ENCODE peak calls at places on chromosomes 4 and X, in four cellular contexts. One of them, this sample, is unnamed.
A peak's percentile ranks its signal among the peaks of the same experiment; 100 is the strongest.

GRCh38 chr4:3484057-3484973 is 21.2 kb downstream of the DOK7 start:
- DNase-seq in A549: peak; percentile 60
- DNase-seq in K562: no peak
- DNase-seq in GM12878: no peak
- DNase-seq in this sample: no peak

GRCh38 chr4:110619001-110619350 is 3.9 kb downstream of the PITX2 start:
- DNase-seq in GM12878: no peak
- DNase-seq in K562: no peak
- DNase-seq in A549: no peak
- DNase-seq in this sample: no peak

GRCh38 chr4:157004279-157005161 is 32.9 kb upstream of the PDGFC start:
- DNase-seq in A549: no peak
- DNase-seq in K562: no peak
- DNase-seq in GM12878: no peak
- DNase-seq in this sample: no peak

GRCh38 chr4:183596056-183596757 is 62.8 kb downstream of the RWDD4 start:
- DNase-seq in A549: no peak
- DNase-seq in GM12878: no peak
- DNase-seq in K562: no peak
- DNase-seq in this sample: no peak

GRCh38 chr4:26568446-26568994 is 15.4 kb upstream of the TBC1D19 start:
- DNase-seq in K562: no peak
- DNase-seq in GM12878: no peak
- DNase-seq in A549: peak; percentile 53
- DNase-seq in this sample: no peak

GRCh38 chr4:177455591-177455990 is 13.4 kb upstream of the AGA start:
- DNase-seq in GM12878: no peak
- DNase-seq in A549: no peak
- DNase-seq in K562: peak; percentile 27
- DNase-seq in this sample: no peak

GRCh38 chrX:42248226-42248625 is 324.9 kb upstream of the CASK start:
- DNase-seq in GM12878: no peak
- DNase-seq in K562: no peak
- DNase-seq in A549: peak; percentile 1
- DNase-seq in this sample: no peak

GRCh38 chr4:117968606-117969005 is 65.7 kb upstream of the NDST3 start:
- DNase-seq in GM12878: no peak
- DNase-seq in K562: no peak
- DNase-seq in A549: no peak
- DNase-seq in this sample: peak; percentile 6

GRCh38 chrX:15465347-15465746 is 27.8 kb downstream of the PIR start:
- DNase-seq in GM12878: peak; percentile 16
- DNase-seq in K562: no peak
- DNase-seq in A549: no peak
- DNase-seq in this sample: no peak

DNA sequence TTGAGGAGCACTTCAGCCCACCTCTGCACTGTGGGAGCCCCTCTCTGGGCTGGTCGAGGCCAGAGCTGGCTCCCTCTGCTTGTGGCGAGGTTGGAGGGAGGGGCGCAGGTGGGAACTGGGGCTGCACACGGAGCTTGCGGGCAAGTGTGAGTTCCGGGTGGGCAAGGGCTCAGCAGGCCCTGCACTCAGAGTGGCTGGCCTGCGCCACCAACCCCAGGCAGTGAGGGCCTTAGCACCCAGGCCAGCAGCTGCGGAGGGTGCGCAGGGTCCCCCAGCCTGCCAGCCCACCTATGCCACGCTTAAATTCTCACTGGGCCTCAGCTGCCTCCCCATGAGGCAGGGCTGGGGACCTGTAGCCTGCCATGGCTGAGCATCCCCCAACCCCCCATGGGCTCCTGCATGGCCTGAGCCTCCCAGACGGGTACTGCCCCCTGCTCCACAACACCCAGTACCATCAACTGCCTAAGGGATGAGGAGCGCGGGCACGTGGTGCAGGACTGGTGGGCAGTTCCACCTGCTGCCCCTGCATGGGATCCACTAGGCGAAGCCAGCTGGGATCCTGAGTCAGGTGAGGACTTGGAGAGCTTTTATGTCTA is 110.9 kb downstream of the SLC39A8 start:
- DNase-seq in K562: no peak
- DNase-seq in A549: no peak
- DNase-seq in GM12878: no peak
- DNase-seq in this sample: no peak
- TF ChIP-seq JUNB in K562: no peak
- TF ChIP-seq JUNB in A549: no peak
- TF ChIP-seq JUNB in GM12878: no peak
- TF ChIP-seq JUNB in this sample: no peak

DNA sequence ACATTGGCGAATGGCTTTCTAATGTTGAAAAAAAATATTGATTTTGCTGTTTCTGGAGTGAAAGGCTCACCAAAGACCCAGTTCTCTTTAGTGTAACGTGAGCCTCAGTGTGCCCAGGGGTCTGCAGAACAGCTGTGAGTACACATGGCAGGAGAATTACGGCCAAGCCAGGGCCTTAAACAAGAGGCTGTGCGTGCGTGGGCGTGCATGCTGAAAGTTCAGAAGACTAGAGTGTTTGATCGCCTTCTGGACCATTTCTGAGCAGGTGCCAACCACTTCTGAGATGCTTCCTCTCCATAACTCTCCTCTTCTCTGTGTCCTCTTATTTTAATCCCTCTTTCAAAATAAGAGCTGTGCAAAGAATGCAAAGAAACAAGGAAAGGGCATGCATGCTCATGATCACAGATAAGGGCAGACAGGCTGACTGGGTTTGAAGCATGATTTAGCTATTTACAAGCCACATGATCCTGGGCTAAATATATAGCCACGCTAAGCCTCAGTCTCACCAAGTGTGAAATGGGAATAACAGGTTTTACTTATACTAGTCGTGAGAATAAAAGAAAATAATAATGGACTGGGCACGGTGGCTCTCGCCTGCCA is 9.9 kb downstream of the PHEX start:
- DNase-seq in K562: peak; percentile 2
- DNase-seq in GM12878: no peak
- DNase-seq in A549: no peak
- DNase-seq in this sample: no peak
- TF ChIP-seq JUNB in K562: no peak
- TF ChIP-seq JUNB in GM12878: no peak
- TF ChIP-seq JUNB in A549: no peak
- TF ChIP-seq JUNB in this sample: no peak

GRCh38 chrX:136065044-136065671 is 79.9 kb downstream of the SLC9A6 start:
- DNase-seq in GM12878: no peak
- DNase-seq in A549: no peak
- DNase-seq in K562: no peak
- DNase-seq in this sample: no peak
- TF ChIP-seq JUNB in GM12878: no peak
- TF ChIP-seq JUNB in A549: no peak
- TF ChIP-seq JUNB in K562: no peak
- TF ChIP-seq JUNB in this sample: no peak

GRCh38 chr4:106546380-106546779 is 177.8 kb upstream of the GIMD1 start:
- DNase-seq in GM12878: no peak
- DNase-seq in A549: no peak
- DNase-seq in K562: no peak
- DNase-seq in this sample: no peak

DNA sequence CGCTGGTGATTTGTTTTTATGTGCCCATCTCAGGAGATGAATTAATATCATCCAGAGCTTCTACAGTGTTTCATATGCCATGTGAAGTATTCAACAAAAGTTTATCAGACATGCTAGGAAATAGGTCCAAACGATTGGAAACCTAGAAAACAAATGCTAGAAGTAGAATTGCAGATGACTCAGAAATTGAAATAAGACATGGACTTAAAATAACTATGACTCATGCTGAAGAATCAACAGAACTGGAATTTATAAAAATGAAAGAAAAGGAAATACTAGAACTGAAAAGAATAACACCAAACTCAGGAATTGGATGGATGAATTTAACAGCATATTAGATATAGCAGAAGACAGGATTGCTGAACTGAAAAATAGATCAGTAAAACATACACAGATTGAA is 172.7 kb upstream of the GIMD1 start:
- DNase-seq in GM12878: no peak
- DNase-seq in K562: no peak
- DNase-seq in A549: peak; percentile 0
- DNase-seq in this sample: no peak
- TF ChIP-seq JUNB in GM12878: no peak
- TF ChIP-seq JUNB in K562: no peak
- TF ChIP-seq JUNB in A549: no peak
- TF ChIP-seq JUNB in this sample: no peak

DNA sequence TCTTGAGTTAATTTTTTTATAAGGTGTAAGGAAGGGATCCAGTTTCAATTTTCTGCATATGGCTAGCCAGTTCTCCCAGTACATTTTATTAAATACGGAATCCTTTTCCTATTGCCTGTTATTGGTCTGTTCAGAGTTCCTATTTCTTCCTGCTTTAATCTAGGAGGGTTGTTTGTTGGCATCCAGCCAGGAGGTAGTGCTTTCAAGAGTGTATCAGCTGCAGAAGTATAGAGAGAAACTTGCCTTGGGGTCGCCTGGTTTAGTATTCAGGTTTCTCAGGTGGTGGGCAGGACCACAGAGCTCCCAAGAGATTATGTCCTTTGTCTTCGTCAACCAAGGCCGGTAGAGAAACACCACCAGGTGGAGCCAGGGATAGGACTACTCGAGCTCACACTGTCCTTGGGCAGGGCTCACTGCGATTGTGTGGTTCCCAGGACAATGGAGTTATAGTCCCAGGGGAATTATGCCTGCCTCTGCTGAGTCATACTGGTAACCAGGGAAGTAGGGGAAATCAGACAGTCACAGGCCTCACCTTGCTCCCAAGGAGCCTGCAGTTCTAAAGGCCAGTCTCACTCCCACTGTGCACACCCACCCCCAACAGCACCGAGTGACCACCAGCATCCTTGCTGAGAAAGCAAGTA is 168.1 kb downstream of the VSIG4 start:
- DNase-seq in K562: peak; percentile 68
- DNase-seq in GM12878: peak; percentile 50
- DNase-seq in A549: peak; percentile 67
- DNase-seq in this sample: peak; percentile 61
- TF ChIP-seq JUNB in K562: no peak
- TF ChIP-seq JUNB in GM12878: no peak
- TF ChIP-seq JUNB in A549: no peak
- TF ChIP-seq JUNB in this sample: no peak

GRCh38 chrX:141469469-141469868 is 115.1 kb downstream of the SPANXA1 start:
- DNase-seq in GM12878: no peak
- DNase-seq in A549: peak; percentile 53
- DNase-seq in K562: no peak
- DNase-seq in this sample: no peak
- TF ChIP-seq JUNB in GM12878: no peak
- TF ChIP-seq JUNB in A549: no peak
- TF ChIP-seq JUNB in K562: no peak
- TF ChIP-seq JUNB in this sample: no peak

DNA sequence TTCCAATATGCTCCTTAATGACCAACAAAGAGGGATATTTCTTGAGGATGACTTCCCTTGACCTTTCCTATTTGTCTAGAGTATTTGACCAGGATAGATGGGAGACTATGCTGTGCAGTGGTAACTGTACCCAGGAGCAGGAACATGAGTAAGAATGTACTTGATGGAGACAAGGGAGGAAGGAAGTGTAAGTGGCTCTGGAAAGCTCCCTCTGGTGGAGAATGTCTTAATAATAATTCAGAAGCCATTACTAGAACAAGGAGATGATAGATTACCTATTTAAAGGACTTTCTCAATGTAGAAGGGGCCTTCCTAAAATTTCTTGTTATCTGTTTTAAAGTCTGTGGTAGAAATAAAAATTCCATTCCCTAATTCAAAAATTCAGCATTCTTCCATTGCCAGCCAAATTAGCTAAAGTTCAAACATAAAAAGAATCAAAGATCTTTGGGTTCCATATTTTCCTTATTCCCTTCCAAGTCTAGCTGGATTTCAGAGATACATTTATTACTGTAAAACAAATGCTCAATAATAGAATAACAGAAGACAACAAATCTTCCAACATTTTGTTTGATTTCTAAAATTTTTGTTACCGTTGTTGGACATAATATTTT is 83.8 kb downstream of the GRID2 start:
- DNase-seq in A549: peak; percentile 45
- DNase-seq in K562: peak; percentile 18
- DNase-seq in GM12878: peak; percentile 4
- DNase-seq in this sample: peak; percentile 86
- TF ChIP-seq JUNB in A549: no peak
- TF ChIP-seq JUNB in K562: no peak
- TF ChIP-seq JUNB in GM12878: no peak
- TF ChIP-seq JUNB in this sample: no peak

GRCh38 chr4:70589785-70590184 is 2.3 kb upstream of the AMBN start:
- DNase-seq in GM12878: no peak
- DNase-seq in A549: no peak
- DNase-seq in K562: no peak
- DNase-seq in this sample: no peak
- TF ChIP-seq JUNB in GM12878: no peak
- TF ChIP-seq JUNB in A549: no peak
- TF ChIP-seq JUNB in K562: no peak
- TF ChIP-seq JUNB in this sample: no peak

DNA sequence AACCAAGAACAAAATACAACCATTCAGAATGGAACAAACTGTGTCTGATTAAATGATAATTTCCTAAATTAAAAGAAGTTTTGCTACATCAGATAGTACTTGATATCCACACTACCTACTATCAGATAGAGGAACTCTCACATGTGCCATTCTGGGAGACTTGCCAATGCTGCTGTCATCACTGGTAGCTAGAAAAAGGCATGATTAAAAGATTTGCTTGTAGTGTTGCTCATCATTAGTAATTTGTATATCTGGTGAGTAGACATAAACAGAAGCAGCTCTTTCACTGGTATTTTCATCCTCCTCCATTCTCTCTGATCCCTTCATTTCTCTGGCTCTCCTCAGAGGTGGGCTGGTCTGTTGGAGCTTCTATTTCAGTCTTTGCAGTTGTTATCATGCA is 56.0 kb downstream of the SPRY1 start:
- DNase-seq in K562: no peak
- DNase-seq in GM12878: no peak
- DNase-seq in A549: peak; percentile 11
- DNase-seq in this sample: no peak
- TF ChIP-seq JUNB in K562: no peak
- TF ChIP-seq JUNB in GM12878: no peak
- TF ChIP-seq JUNB in A549: no peak
- TF ChIP-seq JUNB in this sample: no peak

GRCh38 chr4:114180481-114180880 is 201.0 kb upstream of the ARSJ start:
- DNase-seq in A549: peak; percentile 70
- DNase-seq in GM12878: no peak
- DNase-seq in K562: peak; percentile 6
- DNase-seq in this sample: peak; percentile 77
- TF ChIP-seq JUNB in A549: no peak
- TF ChIP-seq JUNB in GM12878: no peak
- TF ChIP-seq JUNB in K562: no peak
- TF ChIP-seq JUNB in this sample: no peak

This sample was measured in GM23338.